ENCODE peak calls at places on chromosomes 6 and 20, in four cellular contexts. One of them, this sample, is unnamed.

GRCh38 chr6:69423785-69424184 is 373.0 kb downstream of the LMBRD1 start:
- DNase-seq in HEK293T: no peak
- DNase-seq in K562: no peak
- DNase-seq in HepG2: no peak
- DNase-seq in this sample: no peak

GRCh38 chr6:109743739-109744138 is 52.6 kb downstream of the FIG4 start:
- DNase-seq in HEK293T: no peak
- DNase-seq in HepG2: no peak
- DNase-seq in K562: no peak
- DNase-seq in this sample: no peak

GRCh38 chr20:31602779-31603441 is 2.2 kb upstream of the ID1 start:
- DNase-seq in HepG2: peak
- DNase-seq in HEK293T: no peak
- DNase-seq in K562: no peak
- DNase-seq in this sample: peak

GRCh38 chr20:37798312-37798711 is 104.5 kb downstream of the CTNNBL1 start:
- DNase-seq in HepG2: no peak
- DNase-seq in K562: no peak
- DNase-seq in HEK293T: no peak
- DNase-seq in this sample: no peak

GRCh38 chr6:106080106-106081095 is 5.7 kb upstream of the PRDM1 start:
- DNase-seq in K562: no peak
- DNase-seq in HepG2: no peak
- DNase-seq in HEK293T: no peak
- DNase-seq in this sample: no peak

GRCh38 chr6:109738667-109739066 is 47.6 kb downstream of the FIG4 start:
- DNase-seq in K562: no peak
- DNase-seq in HEK293T: no peak
- DNase-seq in HepG2: no peak
- DNase-seq in this sample: no peak

GRCh38 chr20:62064788-62065668 is 653 bp downstream of the TAF4 start:
- DNase-seq in K562: peak
- DNase-seq in HepG2: no peak
- DNase-seq in HEK293T: no peak
- DNase-seq in this sample: no peak

GRCh38 chr6:99432877-99433276 is 7.8 kb upstream of the PNISR start:
- DNase-seq in HEK293T: no peak
- DNase-seq in K562: no peak
- DNase-seq in HepG2: peak
- DNase-seq in this sample: no peak

GRCh38 chr20:57123139-57123903 is 143.1 kb downstream of the BMP7 start:
- DNase-seq in HepG2: no peak
- DNase-seq in HEK293T: no peak
- DNase-seq in K562: no peak
- DNase-seq in this sample: no peak

GRCh38 chr6:113674075-113674474 is 183.1 kb upstream of the MARCKS start:
- DNase-seq in K562: no peak
- DNase-seq in HEK293T: no peak
- DNase-seq in HepG2: no peak
- DNase-seq in this sample: no peak

GRCh38 chr6:129683606-129684322 is 26.2 kb downstream of the ARHGAP18 start:
- DNase-seq in HEK293T: no peak
- DNase-seq in HepG2: peak
- DNase-seq in K562: peak
- DNase-seq in this sample: peak

GRCh38 chr20:824490-824889 is 9.0 kb upstream of the FAM110A start:
- DNase-seq in HepG2: no peak
- DNase-seq in HEK293T: no peak
- DNase-seq in K562: no peak
- DNase-seq in this sample: no peak

GRCh38 chr6:4889701-4890100 is 113.5 kb downstream of the CDYL start:
- DNase-seq in HEK293T: no peak
- DNase-seq in HepG2: no peak
- DNase-seq in K562: no peak
- DNase-seq in this sample: no peak

GRCh38 chr6:112223070-112223861 is 31.1 kb downstream of the LAMA4 start:
- DNase-seq in HEK293T: no peak
- DNase-seq in K562: no peak
- DNase-seq in HepG2: no peak
- DNase-seq in this sample: no peak

GRCh38 chr6:145427232-145427631 is 308.1 kb downstream of the EPM2A start:
- DNase-seq in K562: no peak
- DNase-seq in HepG2: no peak
- DNase-seq in HEK293T: no peak
- DNase-seq in this sample: no peak

GRCh38 chr6:128144320-128144719 is 243.5 kb upstream of the THEMIS start:
- DNase-seq in HepG2: no peak
- DNase-seq in K562: no peak
- DNase-seq in HEK293T: no peak
- DNase-seq in this sample: no peak

GRCh38 chr6:50815436-50816114 is 3.1 kb upstream of the TFAP2B start:
- DNase-seq in HEK293T: no peak
- DNase-seq in HepG2: no peak
- DNase-seq in K562: peak
- DNase-seq in this sample: no peak

GRCh38 chr6:54267798-54268197 is 40.4 kb upstream of the TINAG start:
- DNase-seq in HepG2: peak
- DNase-seq in K562: peak
- DNase-seq in HEK293T: peak
- DNase-seq in this sample: no peak

GRCh38 chr20:46816097-46816496 is 78.5 kb upstream of the EYA2 start:
- DNase-seq in HepG2: no peak
- DNase-seq in HEK293T: no peak
- DNase-seq in K562: no peak
- DNase-seq in this sample: no peak

GRCh38 chr6:169256518-169256917 is 2.9 kb upstream of the THBS2 start:
- DNase-seq in HEK293T: no peak
- DNase-seq in K562: no peak
- DNase-seq in HepG2: no peak
- DNase-seq in this sample: no peak

GRCh38 chr6:155493694-155494143 is 38.1 kb upstream of the NOX3 start:
- DNase-seq in HEK293T: no peak
- DNase-seq in K562: no peak
- DNase-seq in HepG2: peak
- DNase-seq in this sample: peak

GRCh38 chr6:5205035-5205469 is 55.7 kb downstream of the LYRM4 start:
- DNase-seq in K562: no peak
- DNase-seq in HepG2: no peak
- DNase-seq in HEK293T: no peak
- DNase-seq in this sample: no peak

GRCh38 chr6:55069132-55069781 is 105.1 kb upstream of the HCRTR2 start:
- DNase-seq in K562: no peak
- DNase-seq in HEK293T: peak
- DNase-seq in HepG2: peak
- DNase-seq in this sample: no peak

DNA sequence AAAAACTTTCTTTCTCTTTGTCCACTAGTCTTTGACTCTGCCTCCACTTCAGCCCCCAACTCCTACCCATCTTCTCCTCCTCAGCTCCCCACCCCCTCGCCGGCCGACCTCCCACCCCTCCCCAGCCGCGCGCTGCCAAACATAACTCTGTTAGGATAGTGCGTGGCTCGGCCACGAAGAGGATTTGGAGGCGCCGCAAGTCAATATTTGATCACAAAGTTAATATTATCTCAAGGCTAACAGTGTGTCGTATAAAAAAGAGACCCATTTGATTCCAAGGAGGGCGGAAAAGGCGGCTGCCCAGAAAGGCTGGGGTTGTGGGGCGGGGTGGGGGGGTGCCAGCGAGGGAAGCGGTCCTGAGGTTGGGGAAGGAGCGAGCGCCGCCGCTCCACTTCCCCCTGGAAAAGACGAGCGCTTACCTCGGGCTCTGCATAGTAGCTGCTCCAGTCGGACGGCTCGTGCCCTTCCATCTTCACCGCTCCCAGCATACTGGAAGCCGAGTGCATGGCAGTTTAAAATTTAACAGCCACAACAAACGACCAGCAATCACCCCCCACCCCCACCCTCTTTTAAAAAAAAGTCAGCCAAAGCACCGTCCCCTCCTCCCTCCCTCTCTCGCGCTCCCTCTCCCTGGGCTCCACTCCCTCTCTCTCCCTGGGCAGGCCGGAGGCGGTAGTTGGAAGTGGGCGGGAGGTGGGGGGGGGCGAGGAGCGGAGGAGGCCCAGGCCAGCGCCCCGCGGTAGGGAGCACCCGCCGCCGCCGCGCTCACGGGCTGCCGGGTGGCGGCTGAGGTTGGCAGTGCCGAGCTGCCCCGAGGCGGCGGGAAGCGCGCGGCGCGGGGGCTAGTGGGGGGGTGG is at the start of gene FOXA2:
- DNase-seq in HepG2: peak
- DNase-seq in K562: peak
- DNase-seq in HEK293T: peak
- DNase-seq in this sample: no peak
- TF ChIP-seq TARDBP in HepG2: peak
- TF ChIP-seq TARDBP in K562: no peak
- TF ChIP-seq TARDBP in HEK293T: no peak
- TF ChIP-seq TARDBP in this sample: no peak

DNA sequence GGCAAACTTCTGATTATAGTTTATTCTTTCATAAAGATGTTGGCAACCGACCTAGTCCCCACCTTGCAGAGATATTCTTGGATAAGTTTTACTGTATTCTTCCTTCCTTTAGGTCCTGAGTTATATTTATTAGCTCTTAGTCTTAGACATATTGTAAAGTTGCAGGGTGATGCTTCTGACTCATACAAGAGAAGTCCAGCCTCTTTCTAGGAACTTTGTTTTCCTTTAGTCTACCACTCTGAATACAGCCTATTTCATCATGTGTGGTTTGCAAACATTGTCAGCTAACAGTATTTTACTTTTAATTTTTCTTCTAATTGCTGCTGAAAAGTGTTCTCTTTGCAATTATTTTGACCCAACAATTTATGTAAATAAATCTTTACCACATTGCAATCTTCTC is 686.7 kb downstream of the COL12A1 start:
- DNase-seq in K562: no peak
- DNase-seq in HEK293T: no peak
- DNase-seq in HepG2: peak
- DNase-seq in this sample: no peak
- TF ChIP-seq TARDBP in K562: no peak
- TF ChIP-seq TARDBP in HEK293T: no peak
- TF ChIP-seq TARDBP in HepG2: no peak
- TF ChIP-seq TARDBP in this sample: no peak

GRCh38 chr6:21666788-21667681 is 73.5 kb downstream of the SOX4 start:
- DNase-seq in HEK293T: no peak
- DNase-seq in K562: no peak
- DNase-seq in HepG2: no peak
- DNase-seq in this sample: no peak
- TF ChIP-seq TARDBP in HEK293T: no peak
- TF ChIP-seq TARDBP in K562: no peak
- TF ChIP-seq TARDBP in HepG2: no peak
- TF ChIP-seq TARDBP in this sample: no peak

GRCh38 chr6:74805841-74806696 is 399.8 kb downstream of the COL12A1 start:
- DNase-seq in K562: no peak
- DNase-seq in HEK293T: no peak
- DNase-seq in HepG2: no peak
- DNase-seq in this sample: no peak

DNA sequence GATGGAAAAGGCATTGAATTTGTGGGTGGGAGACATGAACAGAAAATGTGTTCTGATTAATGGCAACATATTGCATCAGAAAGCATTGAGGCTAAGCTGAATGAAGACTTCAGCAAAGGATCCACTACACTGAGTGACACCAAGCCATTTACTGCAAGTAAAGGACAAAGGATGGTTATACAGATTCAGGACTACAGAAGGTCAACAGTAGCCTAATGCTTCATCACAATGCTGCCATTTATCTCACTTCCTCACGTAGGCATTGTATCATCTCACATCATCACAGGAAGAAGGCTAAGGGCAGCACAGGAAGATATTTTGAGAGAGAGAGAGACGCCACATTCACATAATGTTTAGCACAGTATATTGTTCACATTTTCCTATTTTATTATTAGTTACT is 398.2 kb downstream of the COL12A1 start:
- DNase-seq in HEK293T: no peak
- DNase-seq in K562: no peak
- DNase-seq in HepG2: no peak
- DNase-seq in this sample: no peak
- TF ChIP-seq TARDBP in HEK293T: no peak
- TF ChIP-seq TARDBP in K562: no peak
- TF ChIP-seq TARDBP in HepG2: no peak
- TF ChIP-seq TARDBP in this sample: no peak

GRCh38 chr6:132919028-132919427 is 104.7 kb downstream of the RPS12 start:
- DNase-seq in K562: no peak
- DNase-seq in HEK293T: no peak
- DNase-seq in HepG2: no peak
- DNase-seq in this sample: no peak

GRCh38 chr6:132919476-132919875 is 105.1 kb downstream of the RPS12 start:
- DNase-seq in HepG2: no peak
- DNase-seq in K562: no peak
- DNase-seq in HEK293T: no peak
- DNase-seq in this sample: no peak
- TF ChIP-seq TARDBP in HepG2: no peak
- TF ChIP-seq TARDBP in K562: no peak
- TF ChIP-seq TARDBP in HEK293T: no peak
- TF ChIP-seq TARDBP in this sample: no peak

DNA sequence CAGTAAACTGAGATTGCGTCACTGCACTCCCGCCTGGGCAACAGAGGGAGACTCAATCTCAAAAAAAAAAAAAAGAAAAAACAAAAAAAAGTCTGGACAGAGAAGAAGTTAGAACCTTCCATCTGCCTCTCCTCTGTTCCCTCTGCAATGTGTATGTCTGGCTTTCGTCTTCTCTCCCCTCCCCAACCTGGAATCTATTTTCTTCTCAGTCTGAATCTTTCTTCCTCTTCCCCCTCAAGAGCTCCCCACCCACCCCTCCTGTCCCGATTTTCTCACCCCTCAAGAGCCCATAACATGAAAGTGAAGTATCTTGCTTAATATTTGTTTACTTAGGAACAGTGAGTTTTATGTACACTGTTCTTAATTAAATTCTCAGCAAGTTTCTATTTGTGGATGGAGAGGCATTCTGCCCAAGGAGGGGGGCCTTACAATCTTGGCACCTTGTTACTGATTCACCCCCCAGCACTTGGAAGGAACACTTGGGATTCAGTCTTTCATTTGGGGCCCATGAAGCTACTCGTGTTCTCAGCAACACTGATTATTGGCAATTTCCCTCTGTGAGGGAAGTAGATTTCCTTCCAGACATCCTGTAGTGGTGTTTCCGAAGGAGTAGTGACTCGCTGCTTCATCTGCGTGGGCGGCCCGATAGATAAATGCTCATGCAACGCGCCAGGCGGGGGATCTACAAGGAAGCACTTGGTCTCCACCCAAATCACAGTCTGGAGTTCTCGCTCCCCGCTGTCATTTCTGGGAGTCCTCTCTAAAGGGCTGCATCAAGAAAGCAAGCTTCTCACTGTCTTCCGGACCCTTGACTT is 69.2 kb upstream of the SRSF6 start:
- DNase-seq in HepG2: no peak
- DNase-seq in HEK293T: no peak
- DNase-seq in K562: no peak
- DNase-seq in this sample: no peak
- TF ChIP-seq TARDBP in HepG2: no peak
- TF ChIP-seq TARDBP in HEK293T: no peak
- TF ChIP-seq TARDBP in K562: no peak
- TF ChIP-seq TARDBP in this sample: no peak

GRCh38 chr20:3181270-3181669 is 7.9 kb upstream of the LZTS3 start:
- DNase-seq in HepG2: no peak
- DNase-seq in HEK293T: no peak
- DNase-seq in K562: no peak
- DNase-seq in this sample: no peak
- TF ChIP-seq TARDBP in HepG2: no peak
- TF ChIP-seq TARDBP in HEK293T: no peak
- TF ChIP-seq TARDBP in K562: no peak
- TF ChIP-seq TARDBP in this sample: no peak

GRCh38 chr20:33842346-33842745 is 31.2 kb downstream of the CHMP4B start:
- DNase-seq in HepG2: no peak
- DNase-seq in HEK293T: no peak
- DNase-seq in K562: no peak
- DNase-seq in this sample: no peak
- TF ChIP-seq TARDBP in HepG2: no peak
- TF ChIP-seq TARDBP in HEK293T: no peak
- TF ChIP-seq TARDBP in K562: no peak
- TF ChIP-seq TARDBP in this sample: no peak

This sample was measured in GM12878.